ENCODE peak calls at places on chromosomes 1 and 21, in eight cellular contexts. W, J, V, H, R, G, X and K are unnamed samples.

GRCh38 chr1:7363481-7363880 is 407.6 kb upstream of the VAMP3 start:
- DNase-seq in W (no peak), J (no peak), V (no peak), H (no peak), R (no peak), G (no peak), X (no peak), K (no peak)

GRCh38 chr1:117146570-117147340 is 25.2 kb upstream of the TRIM45 start:
- DNase-seq in W (no peak), J (peak; percentile 94), V (no peak), H (no peak), R (no peak), G (no peak), X (no peak), K (peak; percentile 95)

GRCh38 chr1:179447489-179447888 is 81.7 kb downstream of the AXDND1 start:
- DNase-seq in W (no peak), J (no peak), V (no peak), H (no peak), R (no peak), G (peak; percentile 14), X (no peak), K (no peak)

GRCh38 chr1:4137621-4138390 is 237.7 kb upstream of the C1orf174 start:
- DNase-seq in W (no peak), J (no peak), V (no peak), H (no peak), R (no peak), G (no peak), X (peak; percentile 2), K (no peak)

GRCh38 chr21:25537174-25537573 is 70.1 kb downstream of the MRPL39 start:
- DNase-seq in W (no peak), J (no peak), V (no peak), H (no peak), R (no peak), G (no peak), X (no peak), K (no peak)

GRCh38 chr1:228109962-228110488 is 926 bp upstream of the MRPL55 start:
- DNase-seq in W (no peak), J (no peak), V (no peak), H (no peak), R (peak; percentile 52), G (no peak), X (no peak), K (peak; percentile 20)

GRCh38 chr1:43008425-43009108 is 49.9 kb upstream of the SLC2A1 start:
- DNase-seq in W (peak; percentile 27), J (no peak), V (no peak), H (no peak), R (no peak), G (no peak), X (no peak), K (no peak)

GRCh38 chr1:23810818-23811420 is 10.4 kb upstream of the GALE start:
- DNase-seq in W (no peak), J (no peak), V (no peak), H (no peak), R (no peak), G (peak; percentile 68), X (peak; percentile 62), K (no peak)

GRCh38 chr1:2930971-2931721 is 90.1 kb upstream of the ACTRT2 start:
- DNase-seq in W (no peak), J (no peak), V (no peak), H (no peak), R (no peak), G (no peak), X (no peak), K (no peak)

GRCh38 chr1:116832268-116832931 is 77.3 kb upstream of the PTGFRN start:
- DNase-seq in W (no peak), J (no peak), V (no peak), H (no peak), R (no peak), G (no peak), X (no peak), K (no peak)

GRCh38 chr1:205488074-205488723 is 16.3 kb upstream of the CDK18 start:
- DNase-seq in W (no peak), J (peak; percentile 33), V (no peak), H (no peak), R (peak; percentile 53), G (peak; percentile 59), X (peak; percentile 62), K (peak; percentile 36)

GRCh38 chr21:39472211-39472610 is 20.4 kb downstream of the SH3BGR start:
- DNase-seq in W (no peak), J (no peak), V (no peak), H (no peak), R (no peak), G (no peak), X (no peak), K (no peak)

GRCh38 chr1:46488343-46489168 is 1.1 kb upstream of the DMBX1 start:
- DNase-seq in W (no peak), J (no peak), V (no peak), H (no peak), R (no peak), G (no peak), X (no peak), K (peak; percentile 8)

GRCh38 chr1:224058303-224058702 is 55.6 kb upstream of the FBXO28 start:
- DNase-seq in W (no peak), J (peak; percentile 44), V (no peak), H (no peak), R (no peak), G (no peak), X (no peak), K (peak; percentile 26)

GRCh38 chr1:76833151-76833550 is 34.1 kb upstream of the ST6GALNAC5 start:
- DNase-seq in W (no peak), J (no peak), V (no peak), H (no peak), R (no peak), G (no peak), X (no peak), K (no peak)

GRCh38 chr1:230371923-230372703 is 54.0 kb downstream of the PGBD5 start:
- DNase-seq in W (no peak), J (no peak), V (no peak), H (no peak), R (no peak), G (no peak), X (no peak), K (no peak)

GRCh38 chr1:174726167-174726879 is 273.4 kb upstream of the CACYBP start:
- DNase-seq in W (no peak), J (no peak), V (no peak), H (no peak), R (no peak), G (no peak), X (no peak), K (peak; percentile 10)

DNA sequence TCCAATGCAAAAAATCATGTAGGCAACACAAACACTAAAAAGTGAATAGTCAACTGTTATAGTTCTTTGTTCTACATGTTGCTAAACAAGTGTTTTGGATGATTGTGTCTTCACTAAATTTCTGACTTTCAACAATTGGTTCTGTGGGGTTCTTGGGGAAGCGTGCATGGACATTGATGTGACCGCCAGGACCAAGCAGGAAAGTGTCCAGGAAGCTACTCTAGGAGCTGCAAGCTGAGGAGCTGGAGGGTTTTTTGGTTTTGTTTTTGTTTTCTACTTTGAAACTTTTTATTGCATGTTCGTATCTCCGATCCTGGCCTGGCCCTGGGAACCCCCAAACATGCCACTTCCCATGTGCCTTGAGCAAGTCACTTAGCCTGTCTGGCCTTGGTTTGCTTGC is 8.0 kb downstream of the TMPRSS3 start:
- DNase-seq in W (no peak), J (no peak), V (no peak), H (no peak), R (no peak), G (no peak), X (no peak), K (no peak)
- H3K27me3 ChIP-seq in W (no peaks in the 10 kb centered on the region), J (no peaks in the 10 kb centered on the region), V (peaks cover 63% of the 10 kb centered on the region), H (no peaks in the 10 kb centered on the region), R (no peaks in the 10 kb centered on the region), G (no peaks in the 10 kb centered on the region), X (no peaks in the 10 kb centered on the region), K (peaks cover 6% of the 10 kb centered on the region)

GRCh38 chr21:36707763-36708511 is 9.0 kb downstream of the SIM2 start:
- DNase-seq in W (no peak), J (no peak), V (no peak), H (peak; percentile 45), R (no peak), G (no peak), X (no peak), K (no peak)
- H3K27me3 ChIP-seq in W (peaks cover 100% of the 10 kb centered on the region), J (peaks cover 95% of the 10 kb centered on the region), V (peaks cover 100% of the 10 kb centered on the region), H (peaks cover 12% of the 10 kb centered on the region), R (peaks cover 35% of the 10 kb centered on the region), G (no peaks in the 10 kb centered on the region), X (peaks cover 56% of the 10 kb centered on the region), K (peaks cover 98% of the 10 kb centered on the region)

GRCh38 chr1:35572296-35572695 is 818 bp upstream of the TFAP2E start:
- DNase-seq in W (no peak), J (no peak), V (no peak), H (no peak), R (no peak), G (no peak), X (peak; percentile 4), K (no peak)

GRCh38 chr1:35573198-35573775 is at the start of gene TFAP2E:
- DNase-seq in W (no peak), J (no peak), V (no peak), H (no peak), R (no peak), G (no peak), X (no peak), K (no peak)

GRCh38 chr1:35574655-35575400 is 1.7 kb downstream of the TFAP2E start:
- DNase-seq in W (no peak), J (no peak), V (no peak), H (peak; percentile 37), R (no peak), G (no peak), X (no peak), K (no peak)

GRCh38 chr1:35575401-35575958 is 2.4 kb downstream of the TFAP2E start:
- DNase-seq in W (no peak), J (no peak), V (no peak), H (peak; percentile 22), R (no peak), G (no peak), X (no peak), K (no peak)

DNA sequence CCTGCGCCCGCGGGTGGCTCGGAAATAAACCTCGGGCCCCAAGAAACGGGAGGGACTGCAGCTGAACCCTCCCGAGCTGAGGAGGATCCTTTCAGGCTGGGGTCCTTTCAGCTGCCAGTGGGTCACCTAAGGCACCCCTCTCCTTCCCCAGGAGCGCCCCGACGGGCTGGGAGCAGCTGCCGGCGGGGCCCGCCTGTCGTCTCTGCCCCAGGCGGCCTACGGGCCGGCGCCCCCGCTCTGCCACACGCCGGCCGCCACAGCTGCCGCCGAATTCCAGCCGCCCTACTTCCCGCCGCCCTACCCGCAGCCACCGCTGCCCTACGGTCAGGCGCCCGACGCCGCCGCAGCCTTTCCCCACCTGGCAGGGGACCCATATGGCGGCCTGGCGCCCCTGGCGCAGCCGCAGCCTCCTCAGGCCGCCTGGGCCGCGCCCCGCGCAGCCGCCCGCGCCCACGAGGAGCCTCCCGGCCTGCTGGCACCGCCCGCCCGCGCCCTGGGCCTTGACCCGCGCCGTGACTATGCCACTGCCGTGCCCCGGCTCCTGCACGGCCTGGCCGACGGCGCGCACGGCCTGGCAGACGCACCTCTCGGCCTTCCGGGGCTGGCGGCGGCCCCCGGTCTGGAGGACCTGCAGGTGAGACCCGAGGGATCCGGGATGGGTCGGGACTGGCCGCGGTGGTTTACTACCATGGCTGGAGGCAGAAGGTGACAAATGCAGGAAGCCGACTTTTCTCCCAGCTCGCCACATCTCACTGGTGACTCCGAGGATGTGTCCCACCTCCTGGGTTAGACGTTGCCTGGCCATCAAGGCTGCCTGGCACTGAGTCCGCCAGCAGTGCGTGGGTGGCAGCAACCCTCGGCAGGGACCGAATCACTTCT is 901 bp downstream of the TFAP2E start:
- DNase-seq in W (no peak), J (no peak), V (no peak), H (peak; percentile 42), R (no peak), G (no peak), X (no peak), K (no peak)
- H3K27me3 ChIP-seq in W (peaks cover 65% of the 10 kb centered on the region), J (peaks cover 34% of the 10 kb centered on the region), V (peaks cover 68% of the 10 kb centered on the region), H (no peaks in the 10 kb centered on the region), R (no peaks in the 10 kb centered on the region), G (no peaks in the 10 kb centered on the region), X (no peaks in the 10 kb centered on the region), K (peaks cover 71% of the 10 kb centered on the region)

GRCh38 chr1:203033287-203033686 is 7.0 kb downstream of the PPFIA4 start:
- DNase-seq in W (no peak), J (no peak), V (no peak), H (no peak), R (no peak), G (no peak), X (no peak), K (no peak)
- H3K27me3 ChIP-seq in W (no peaks in the 10 kb centered on the region), J (peaks cover 2% of the 10 kb centered on the region), V (no peaks in the 10 kb centered on the region), H (no peaks in the 10 kb centered on the region), R (no peaks in the 10 kb centered on the region), G (peaks cover 9% of the 10 kb centered on the region), X (no peaks in the 10 kb centered on the region), K (no peaks in the 10 kb centered on the region)